ENCODE peak calls at places on chromosomes 16 and 17, in five cellular contexts. B is NCI-H1105 treated with DMSO at 0.1 percent for 48 hours, F is D721Med, P is fibroblast of mammary gland, W is thoracic aorta. I is an unnamed sample.

GRCh38 chr17:57343717-57344116 is 87.4 kb downstream of the MSI2 start:
- DNase-seq in W (no peak), B (no peak), F (no peak), P (no peak), I (no peak)

GRCh38 chr17:15966879-15967248 is 21.9 kb downstream of the ADORA2B start:
- DNase-seq in W (no peak), B (no peak), F (no peak), P (no peak), I (no peak)

GRCh38 chr17:4555863-4556646 is 871 bp upstream of the MYBBP1A start:
- DNase-seq in W (no peak), P (no peak), B (peak; percentile 44), F (no peak), I (no peak)

GRCh38 chr16:85653226-85653917 is 35.4 kb downstream of the GINS2 start:
- DNase-seq in B (no peak), P (no peak), W (no peak), F (no peak), I (no peak)

GRCh38 chr17:17872468-17873345 is 35.9 kb upstream of the SREBF1 start:
- DNase-seq in F (no peak), W (no peak), P (peak; percentile 28), B (no peak), I (no peak)

GRCh38 chr17:68197997-68198930 is 49.6 kb upstream of the AMZ2 start:
- DNase-seq in B (no peak), P (no peak), F (no peak), W (no peak), I (no peak)

GRCh38 chr16:54346046-54346445 is 59.5 kb upstream of the IRX3 start:
- DNase-seq in P (peak; percentile 30), F (no peak), B (no peak), W (no peak), I (no peak)

GRCh38 chr17:1574697-1575471 is 12.3 kb upstream of the PITPNA start:
- DNase-seq in F (no peak), W (no peak), P (no peak), B (peak; percentile 73), I (no peak)

GRCh38 chr17:78707016-78707415 is 75.1 kb downstream of the CYTH1 start:
- DNase-seq in F (no peak), B (no peak), W (no peak), P (no peak), I (no peak)

GRCh38 chr16:67150058-67150832 is 553 bp downstream of the B3GNT9 start:
- DNase-seq in W (no peak), P (peak; percentile 80), B (peak; percentile 7), F (no peak), I (peak; percentile 42)

GRCh38 chr16:21634216-21634615 is 18.2 kb downstream of the IGSF6 start:
- DNase-seq in W (no peak), F (no peak), P (no peak), B (no peak), I (peak; percentile 10)

GRCh38 chr17:67491009-67491677 is 114.1 kb downstream of the PITPNC1 start:
- DNase-seq in F (no peak), W (peak; percentile 59), P (peak; percentile 100), B (no peak), I (peak; percentile 97)

GRCh38 chr16:3668626-3669025 is 14.1 kb downstream of the DNASE1 start:
- DNase-seq in W (no peak), F (no peak), B (no peak), P (no peak), I (no peak)

GRCh38 chr16:12339686-12340085 is 363.2 kb downstream of the SNX29 start:
- DNase-seq in W (no peak), P (peak; percentile 74), F (no peak), B (no peak), I (no peak)